ENCODE peak calls at places on chromosomes 1 and 21, in eight cellular contexts. One of them, this sample, is unnamed.
A peak's percentile ranks its signal among the peaks of the same experiment; 100 is the strongest.

GRCh38 chr1:168786476-168787330 is 57.7 kb upstream of the DPT start:
- DNase-seq in epithelial cell of esophagus: no peak
- DNase-seq in GM12865: no peak
- DNase-seq in activated CD8-positive, alpha-beta memory T cell treated with anti-CD3 and anti-CD28 coated beads for 48 hours: no peak
- DNase-seq in GM20000: no peak
- DNase-seq in SJSA1: no peak
- DNase-seq in occipital lobe: no peak
- DNase-seq in left ventricle myocardium inferior: no peak
- DNase-seq in this sample: no peak

GRCh38 chr1:1775364-1776226 is 2.7 kb downstream of the NADK start:
- DNase-seq in GM12865: peak; percentile 56
- DNase-seq in epithelial cell of esophagus: peak; percentile 35
- DNase-seq in SJSA1: no peak
- DNase-seq in activated CD8-positive, alpha-beta memory T cell treated with anti-CD3 and anti-CD28 coated beads for 48 hours: no peak
- DNase-seq in GM20000: peak; percentile 69
- DNase-seq in occipital lobe: no peak
- DNase-seq in left ventricle myocardium inferior: no peak
- DNase-seq in this sample: peak; percentile 64

GRCh38 chr1:210027994-210028393 is 90.0 kb downstream of the SYT14 start:
- DNase-seq in GM20000: no peak
- DNase-seq in SJSA1: no peak
- DNase-seq in epithelial cell of esophagus: no peak
- DNase-seq in GM12865: no peak
- DNase-seq in occipital lobe: no peak
- DNase-seq in left ventricle myocardium inferior: no peak
- DNase-seq in activated CD8-positive, alpha-beta memory T cell treated with anti-CD3 and anti-CD28 coated beads for 48 hours: no peak
- DNase-seq in this sample: no peak

GRCh38 chr1:211606327-211606913 is 27.5 kb upstream of the SLC30A1 start:
- DNase-seq in GM20000: peak; percentile 47
- DNase-seq in activated CD8-positive, alpha-beta memory T cell treated with anti-CD3 and anti-CD28 coated beads for 48 hours: no peak
- DNase-seq in left ventricle myocardium inferior: no peak
- DNase-seq in SJSA1: no peak
- DNase-seq in GM12865: peak; percentile 75
- DNase-seq in occipital lobe: no peak
- DNase-seq in epithelial cell of esophagus: no peak
- DNase-seq in this sample: peak; percentile 86

GRCh38 chr1:187928288-187928687 is 1099.5 kb downstream of the PLA2G4A start:
- DNase-seq in GM12865: peak; percentile 50
- DNase-seq in left ventricle myocardium inferior: no peak
- DNase-seq in occipital lobe: no peak
- DNase-seq in activated CD8-positive, alpha-beta memory T cell treated with anti-CD3 and anti-CD28 coated beads for 48 hours: no peak
- DNase-seq in GM20000: peak; percentile 30
- DNase-seq in epithelial cell of esophagus: peak; percentile 63
- DNase-seq in SJSA1: no peak
- DNase-seq in this sample: no peak

GRCh38 chr1:117162806-117163205 is 41.3 kb upstream of the TRIM45 start:
- DNase-seq in occipital lobe: no peak
- DNase-seq in GM12865: no peak
- DNase-seq in epithelial cell of esophagus: no peak
- DNase-seq in GM20000: no peak
- DNase-seq in SJSA1: no peak
- DNase-seq in activated CD8-positive, alpha-beta memory T cell treated with anti-CD3 and anti-CD28 coated beads for 48 hours: no peak
- DNase-seq in left ventricle myocardium inferior: no peak
- DNase-seq in this sample: no peak

GRCh38 chr1:162908780-162909179 is 47.8 kb upstream of the CCDC190 start:
- DNase-seq in SJSA1: no peak
- DNase-seq in occipital lobe: no peak
- DNase-seq in activated CD8-positive, alpha-beta memory T cell treated with anti-CD3 and anti-CD28 coated beads for 48 hours: no peak
- DNase-seq in left ventricle myocardium inferior: no peak
- DNase-seq in GM20000: no peak
- DNase-seq in epithelial cell of esophagus: peak; percentile 88
- DNase-seq in GM12865: no peak
- DNase-seq in this sample: no peak

GRCh38 chr21:45109831-45110492 is 35.6 kb downstream of the ADARB1 start:
- DNase-seq in left ventricle myocardium inferior: no peak
- DNase-seq in occipital lobe: no peak
- DNase-seq in epithelial cell of esophagus: no peak
- DNase-seq in activated CD8-positive, alpha-beta memory T cell treated with anti-CD3 and anti-CD28 coated beads for 48 hours: no peak
- DNase-seq in GM12865: peak; percentile 92
- DNase-seq in GM20000: peak; percentile 87
- DNase-seq in SJSA1: no peak
- DNase-seq in this sample: peak; percentile 91

GRCh38 chr1:245880754-245881403 is 626.2 kb downstream of the SMYD3 start:
- DNase-seq in GM12865: no peak
- DNase-seq in GM20000: no peak
- DNase-seq in SJSA1: no peak
- DNase-seq in left ventricle myocardium inferior: no peak
- DNase-seq in epithelial cell of esophagus: peak; percentile 38
- DNase-seq in activated CD8-positive, alpha-beta memory T cell treated with anti-CD3 and anti-CD28 coated beads for 48 hours: no peak
- DNase-seq in occipital lobe: no peak
- DNase-seq in this sample: no peak

GRCh38 chr1:26161408-26162219 is 2.7 kb downstream of the FAM110D start:
- DNase-seq in GM12865: no peak
- DNase-seq in SJSA1: peak; percentile 58
- DNase-seq in activated CD8-positive, alpha-beta memory T cell treated with anti-CD3 and anti-CD28 coated beads for 48 hours: no peak
- DNase-seq in epithelial cell of esophagus: peak; percentile 50
- DNase-seq in occipital lobe: peak; percentile 41
- DNase-seq in left ventricle myocardium inferior: peak; percentile 74
- DNase-seq in GM20000: peak; percentile 76
- DNase-seq in this sample: no peak

GRCh38 chr1:45050931-45051748 is 39.1 kb downstream of the UROD start:
- DNase-seq in SJSA1: no peak
- DNase-seq in epithelial cell of esophagus: no peak
- DNase-seq in activated CD8-positive, alpha-beta memory T cell treated with anti-CD3 and anti-CD28 coated beads for 48 hours: no peak
- DNase-seq in GM20000: peak; percentile 31
- DNase-seq in occipital lobe: no peak
- DNase-seq in GM12865: no peak
- DNase-seq in left ventricle myocardium inferior: no peak
- DNase-seq in this sample: peak; percentile 41

GRCh38 chr1:79353224-79353623 is 346.7 kb upstream of the ADGRL4 start:
- DNase-seq in left ventricle myocardium inferior: no peak
- DNase-seq in occipital lobe: no peak
- DNase-seq in activated CD8-positive, alpha-beta memory T cell treated with anti-CD3 and anti-CD28 coated beads for 48 hours: no peak
- DNase-seq in GM12865: peak; percentile 31
- DNase-seq in epithelial cell of esophagus: peak; percentile 70
- DNase-seq in GM20000: peak; percentile 8
- DNase-seq in SJSA1: peak; percentile 52
- DNase-seq in this sample: peak; percentile 43

GRCh38 chr1:29521846-29522580 is 285.7 kb downstream of the PTPRU start:
- DNase-seq in occipital lobe: no peak
- DNase-seq in activated CD8-positive, alpha-beta memory T cell treated with anti-CD3 and anti-CD28 coated beads for 48 hours: no peak
- DNase-seq in epithelial cell of esophagus: no peak
- DNase-seq in left ventricle myocardium inferior: no peak
- DNase-seq in SJSA1: peak; percentile 30
- DNase-seq in GM20000: no peak
- DNase-seq in GM12865: no peak
- DNase-seq in this sample: no peak

GRCh38 chr21:41583274-41583790 is 75.4 kb upstream of the TMPRSS2 start:
- DNase-seq in left ventricle myocardium inferior: no peak
- DNase-seq in occipital lobe: no peak
- DNase-seq in activated CD8-positive, alpha-beta memory T cell treated with anti-CD3 and anti-CD28 coated beads for 48 hours: no peak
- DNase-seq in GM20000: no peak
- DNase-seq in GM12865: no peak
- DNase-seq in epithelial cell of esophagus: peak; percentile 85
- DNase-seq in SJSA1: no peak
- DNase-seq in this sample: no peak

GRCh38 chr1:5980314-5981008 is 11.8 kb downstream of the NPHP4 start:
- DNase-seq in SJSA1: peak; percentile 43
- DNase-seq in GM20000: no peak
- DNase-seq in left ventricle myocardium inferior: peak; percentile 73
- DNase-seq in occipital lobe: peak; percentile 79
- DNase-seq in GM12865: no peak
- DNase-seq in epithelial cell of esophagus: peak; percentile 23
- DNase-seq in activated CD8-positive, alpha-beta memory T cell treated with anti-CD3 and anti-CD28 coated beads for 48 hours: no peak
- DNase-seq in this sample: no peak

GRCh38 chr1:15352122-15352957 is 57.3 kb upstream of the EFHD2 start:
- DNase-seq in GM20000: no peak
- DNase-seq in activated CD8-positive, alpha-beta memory T cell treated with anti-CD3 and anti-CD28 coated beads for 48 hours: no peak
- DNase-seq in SJSA1: peak; percentile 90
- DNase-seq in epithelial cell of esophagus: peak; percentile 93
- DNase-seq in GM12865: peak; percentile 23
- DNase-seq in left ventricle myocardium inferior: no peak
- DNase-seq in occipital lobe: no peak
- DNase-seq in this sample: no peak

GRCh38 chr21:33078907-33079582 is 9.1 kb downstream of the OLIG1 start:
- DNase-seq in activated CD8-positive, alpha-beta memory T cell treated with anti-CD3 and anti-CD28 coated beads for 48 hours: no peak
- DNase-seq in GM12865: peak; percentile 89
- DNase-seq in epithelial cell of esophagus: peak; percentile 82
- DNase-seq in occipital lobe: peak; percentile 83
- DNase-seq in left ventricle myocardium inferior: no peak
- DNase-seq in SJSA1: peak; percentile 54
- DNase-seq in GM20000: peak; percentile 87
- DNase-seq in this sample: peak; percentile 73

GRCh38 chr1:247268390-247269045 is 12.6 kb downstream of the VN1R5 start:
- DNase-seq in occipital lobe: no peak
- DNase-seq in activated CD8-positive, alpha-beta memory T cell treated with anti-CD3 and anti-CD28 coated beads for 48 hours: no peak
- DNase-seq in GM12865: no peak
- DNase-seq in SJSA1: no peak
- DNase-seq in epithelial cell of esophagus: no peak
- DNase-seq in left ventricle myocardium inferior: no peak
- DNase-seq in GM20000: no peak
- DNase-seq in this sample: no peak

GRCh38 chr1:231603598-231604275 is 22.9 kb upstream of the DISC1 start:
- DNase-seq in GM12865: peak; percentile 58
- DNase-seq in left ventricle myocardium inferior: no peak
- DNase-seq in SJSA1: no peak
- DNase-seq in activated CD8-positive, alpha-beta memory T cell treated with anti-CD3 and anti-CD28 coated beads for 48 hours: no peak
- DNase-seq in occipital lobe: no peak
- DNase-seq in GM20000: peak; percentile 44
- DNase-seq in epithelial cell of esophagus: peak; percentile 62
- DNase-seq in this sample: peak; percentile 85

GRCh38 chr1:178262101-178262500 is 168.2 kb downstream of the RASAL2 start:
- DNase-seq in SJSA1: no peak
- DNase-seq in epithelial cell of esophagus: no peak
- DNase-seq in GM20000: no peak
- DNase-seq in GM12865: no peak
- DNase-seq in activated CD8-positive, alpha-beta memory T cell treated with anti-CD3 and anti-CD28 coated beads for 48 hours: no peak
- DNase-seq in left ventricle myocardium inferior: no peak
- DNase-seq in occipital lobe: no peak
- DNase-seq in this sample: no peak

GRCh38 chr1:48206371-48206770 is 16.1 kb upstream of the SLC5A9 start:
- DNase-seq in occipital lobe: no peak
- DNase-seq in GM20000: no peak
- DNase-seq in left ventricle myocardium inferior: no peak
- DNase-seq in GM12865: no peak
- DNase-seq in SJSA1: no peak
- DNase-seq in activated CD8-positive, alpha-beta memory T cell treated with anti-CD3 and anti-CD28 coated beads for 48 hours: no peak
- DNase-seq in epithelial cell of esophagus: no peak
- DNase-seq in this sample: no peak

GRCh38 chr1:182129398-182129797 is 67.9 kb upstream of the ZNF648 start:
- DNase-seq in epithelial cell of esophagus: no peak
- DNase-seq in occipital lobe: no peak
- DNase-seq in SJSA1: no peak
- DNase-seq in GM12865: no peak
- DNase-seq in activated CD8-positive, alpha-beta memory T cell treated with anti-CD3 and anti-CD28 coated beads for 48 hours: no peak
- DNase-seq in GM20000: no peak
- DNase-seq in left ventricle myocardium inferior: no peak
- DNase-seq in this sample: no peak

GRCh38 chr1:25848531-25848930 is 10.7 kb downstream of the AUNIP start:
- DNase-seq in GM12865: no peak
- DNase-seq in occipital lobe: no peak
- DNase-seq in left ventricle myocardium inferior: no peak
- DNase-seq in SJSA1: no peak
- DNase-seq in GM20000: no peak
- DNase-seq in epithelial cell of esophagus: no peak
- DNase-seq in activated CD8-positive, alpha-beta memory T cell treated with anti-CD3 and anti-CD28 coated beads for 48 hours: no peak
- DNase-seq in this sample: no peak

GRCh38 chr1:161932668-161933067 is 91.0 kb downstream of the OLFML2B start:
- DNase-seq in activated CD8-positive, alpha-beta memory T cell treated with anti-CD3 and anti-CD28 coated beads for 48 hours: no peak
- DNase-seq in epithelial cell of esophagus: no peak
- DNase-seq in SJSA1: no peak
- DNase-seq in GM12865: no peak
- DNase-seq in GM20000: no peak
- DNase-seq in left ventricle myocardium inferior: peak; percentile 28
- DNase-seq in occipital lobe: no peak
- DNase-seq in this sample: no peak

GRCh38 chr1:41679531-41679930 is 195.0 kb upstream of the EDN2 start:
- DNase-seq in epithelial cell of esophagus: peak; percentile 90
- DNase-seq in GM20000: no peak
- DNase-seq in occipital lobe: no peak
- DNase-seq in left ventricle myocardium inferior: no peak
- DNase-seq in activated CD8-positive, alpha-beta memory T cell treated with anti-CD3 and anti-CD28 coated beads for 48 hours: no peak
- DNase-seq in GM12865: no peak
- DNase-seq in SJSA1: no peak
- DNase-seq in this sample: no peak

GRCh38 chr1:78743626-78744025 is 94.0 kb downstream of the IFI44 start:
- DNase-seq in activated CD8-positive, alpha-beta memory T cell treated with anti-CD3 and anti-CD28 coated beads for 48 hours: no peak
- DNase-seq in GM12865: no peak
- DNase-seq in GM20000: no peak
- DNase-seq in SJSA1: no peak
- DNase-seq in epithelial cell of esophagus: peak; percentile 33
- DNase-seq in left ventricle myocardium inferior: no peak
- DNase-seq in occipital lobe: no peak
- DNase-seq in this sample: no peak

GRCh38 chr1:53091841-53092645 is 30.0 kb downstream of the PODN start:
- DNase-seq in left ventricle myocardium inferior: peak; percentile 80
- DNase-seq in SJSA1: no peak
- DNase-seq in activated CD8-positive, alpha-beta memory T cell treated with anti-CD3 and anti-CD28 coated beads for 48 hours: no peak
- DNase-seq in GM12865: no peak
- DNase-seq in occipital lobe: no peak
- DNase-seq in GM20000: no peak
- DNase-seq in epithelial cell of esophagus: no peak
- DNase-seq in this sample: no peak